ENCODE peak calls at places on chromosomes 12 and 14, in four cellular contexts. One of them, this sample, is unnamed.

GRCh38 chr14:74580275-74580672 is 31.8 kb downstream of the LTBP2 start:
- DNase-seq in K562: no peak
- DNase-seq in HepG2: no peak
- DNase-seq in GM12878: no peak
- DNase-seq in this sample: no peak

GRCh38 chr12:88944403-88944802 is 364.1 kb upstream of the KITLG start:
- DNase-seq in K562: no peak
- DNase-seq in HepG2: peak; percentile 15
- DNase-seq in GM12878: no peak
- DNase-seq in this sample: no peak

GRCh38 chr12:22228022-22228875 is 106.3 kb downstream of the ST8SIA1 start:
- DNase-seq in K562: no peak
- DNase-seq in HepG2: no peak
- DNase-seq in GM12878: no peak
- DNase-seq in this sample: no peak

GRCh38 chr14:90419200-90419599 is 22.4 kb downstream of the CALM1 start:
- DNase-seq in K562: no peak
- DNase-seq in HepG2: no peak
- DNase-seq in GM12878: no peak
- DNase-seq in this sample: no peak

GRCh38 chr12:126784328-126784921 is 1482.5 kb upstream of the TMEM132C start:
- DNase-seq in K562: peak; percentile 31
- DNase-seq in HepG2: peak; percentile 2
- DNase-seq in GM12878: no peak
- DNase-seq in this sample: peak; percentile 22

GRCh38 chr12:53804429-53804828 is 52.6 kb upstream of the CISTR start:
- DNase-seq in K562: no peak
- DNase-seq in HepG2: no peak
- DNase-seq in GM12878: no peak
- DNase-seq in this sample: no peak

GRCh38 chr14:22388669-22389625 is 200.1 kb downstream of the DAD1 start:
- DNase-seq in K562: no peak
- DNase-seq in HepG2: peak; percentile 67
- DNase-seq in GM12878: no peak
- DNase-seq in this sample: no peak

GRCh38 chr12:55780695-55781094 is 36.8 kb downstream of the SARNP start:
- DNase-seq in K562: no peak
- DNase-seq in HepG2: no peak
- DNase-seq in GM12878: no peak
- DNase-seq in this sample: no peak

GRCh38 chr14:45112886-45113772 is 21.2 kb downstream of the FKBP3 start:
- DNase-seq in K562: no peak
- DNase-seq in HepG2: peak; percentile 53
- DNase-seq in GM12878: no peak
- DNase-seq in this sample: no peak

GRCh38 chr14:74962059-74962458 is 6.7 kb upstream of the PGF start:
- DNase-seq in K562: no peak
- DNase-seq in HepG2: no peak
- DNase-seq in GM12878: no peak
- DNase-seq in this sample: no peak

GRCh38 chr12:49944718-49945117 is 5.8 kb upstream of the AQP2 start:
- DNase-seq in K562: no peak
- DNase-seq in HepG2: no peak
- DNase-seq in GM12878: no peak
- DNase-seq in this sample: no peak

GRCh38 chr12:49944046-49944445 is 6.5 kb upstream of the AQP2 start:
- DNase-seq in K562: no peak
- DNase-seq in HepG2: no peak
- DNase-seq in GM12878: no peak
- DNase-seq in this sample: no peak

GRCh38 chr12:49946497-49946896 is 4.0 kb upstream of the AQP2 start:
- DNase-seq in K562: no peak
- DNase-seq in HepG2: no peak
- DNase-seq in GM12878: no peak
- DNase-seq in this sample: no peak

GRCh38 chr12:49946086-49946485 is 4.5 kb upstream of the AQP2 start:
- DNase-seq in K562: no peak
- DNase-seq in HepG2: no peak
- DNase-seq in GM12878: no peak
- DNase-seq in this sample: no peak

DNA sequence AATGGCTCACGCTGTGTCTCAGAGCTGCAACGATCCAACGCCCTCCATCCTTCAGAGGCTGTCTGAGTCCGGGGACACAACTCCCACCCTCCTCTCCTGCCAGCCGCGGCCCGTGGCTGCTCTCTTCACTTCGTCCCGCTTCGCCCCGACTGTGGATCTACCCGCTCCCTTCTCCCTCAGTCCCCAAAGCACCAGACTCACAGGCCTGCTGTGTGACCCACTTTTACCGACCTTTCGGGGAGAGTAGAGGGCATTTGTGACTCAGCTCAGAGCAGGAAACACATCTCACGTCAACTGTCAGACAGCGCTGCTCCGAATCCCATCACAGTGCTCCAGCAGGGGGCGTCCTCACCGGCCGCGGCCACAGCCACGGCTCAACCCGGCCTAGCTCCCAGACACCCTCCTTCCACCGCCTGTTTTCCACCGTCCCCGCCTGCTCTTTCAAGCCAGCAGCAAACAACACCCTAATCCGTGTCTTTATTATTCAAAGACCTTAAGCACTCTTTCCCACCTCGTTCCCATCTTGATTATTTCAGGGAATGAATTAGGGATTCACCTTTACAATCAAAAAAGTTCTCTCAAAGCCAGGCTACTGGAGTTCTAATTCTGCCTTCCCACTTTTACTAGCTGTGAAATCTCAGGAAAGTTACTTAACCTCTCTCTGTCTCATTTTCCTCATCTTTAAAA is 5.0 kb upstream of the AQP2 start:
- DNase-seq in K562: peak; percentile 91
- DNase-seq in HepG2: peak; percentile 37
- DNase-seq in GM12878: peak; percentile 45
- DNase-seq in this sample: peak; percentile 92
- TF ChIP-seq SP1 in K562: no peak
- TF ChIP-seq SP1 in HepG2: no peak
- TF ChIP-seq SP1 in GM12878: no peak
- TF ChIP-seq SP1 in this sample: no peak

DNA sequence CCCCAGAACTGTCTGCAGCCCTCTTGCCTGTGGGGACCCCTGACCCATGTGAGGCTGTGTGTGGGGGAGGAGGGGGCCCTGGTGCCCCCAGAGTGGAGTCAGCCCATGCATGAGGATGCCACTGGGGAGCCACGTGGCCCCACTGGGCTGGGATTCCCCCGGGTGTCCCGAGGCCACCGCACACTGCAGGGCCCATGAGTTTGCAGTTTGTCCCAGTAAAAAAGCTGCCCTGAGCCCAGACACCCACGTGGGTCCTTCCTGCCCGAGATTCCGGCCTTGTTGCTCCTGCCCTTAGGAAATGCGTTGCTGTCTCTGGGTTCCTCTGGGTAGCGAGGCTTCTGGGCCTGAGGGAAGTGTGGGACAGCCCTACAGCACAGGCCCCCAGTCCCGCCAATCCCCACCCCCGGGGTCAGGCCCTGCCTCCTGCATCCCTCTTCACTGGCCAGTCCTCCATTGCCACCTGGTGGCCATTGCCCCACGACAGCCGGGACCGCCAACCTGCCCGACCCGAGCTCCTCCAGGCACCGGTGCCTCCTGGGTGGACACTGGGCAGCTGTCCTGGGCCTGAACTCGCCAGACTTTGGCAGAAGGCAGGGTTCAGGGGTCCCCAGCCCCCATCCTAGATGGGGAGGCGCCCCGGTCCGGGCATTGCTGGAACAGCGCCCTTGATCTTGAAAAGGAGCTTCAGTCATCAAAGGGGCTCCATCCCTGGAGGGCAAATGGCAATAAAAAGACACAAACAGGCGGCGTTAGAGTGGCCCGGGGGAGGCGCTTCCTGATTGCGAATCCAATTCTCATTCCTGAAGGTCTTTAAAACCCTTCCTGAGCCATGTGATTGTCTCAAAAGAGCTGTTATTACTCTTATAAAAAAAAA is 15.6 kb upstream of the C14orf180 start:
- DNase-seq in K562: peak; percentile 80
- DNase-seq in HepG2: peak; percentile 18
- DNase-seq in GM12878: no peak
- DNase-seq in this sample: peak; percentile 86
- TF ChIP-seq TARDBP in K562: no peak
- TF ChIP-seq TARDBP in HepG2: no peak
- TF ChIP-seq TARDBP in GM12878: no peak
- TF ChIP-seq TARDBP in this sample: no peak

GRCh38 chr12:24838531-24838950 is 110.4 kb downstream of the BCAT1 start:
- DNase-seq in K562: no peak
- DNase-seq in HepG2: no peak
- DNase-seq in GM12878: peak; percentile 84
- DNase-seq in this sample: no peak
- TF ChIP-seq SP1 in K562: no peak
- TF ChIP-seq SP1 in HepG2: no peak
- TF ChIP-seq SP1 in GM12878: no peak
- TF ChIP-seq SP1 in this sample: no peak

GRCh38 chr14:76201162-76201561 is 49.4 kb downstream of the GPATCH2L start:
- DNase-seq in K562: no peak
- DNase-seq in HepG2: no peak
- DNase-seq in GM12878: no peak
- DNase-seq in this sample: no peak
- TF ChIP-seq TARDBP in K562: no peak
- TF ChIP-seq TARDBP in HepG2: no peak
- TF ChIP-seq TARDBP in GM12878: no peak
- TF ChIP-seq TARDBP in this sample: no peak

DNA sequence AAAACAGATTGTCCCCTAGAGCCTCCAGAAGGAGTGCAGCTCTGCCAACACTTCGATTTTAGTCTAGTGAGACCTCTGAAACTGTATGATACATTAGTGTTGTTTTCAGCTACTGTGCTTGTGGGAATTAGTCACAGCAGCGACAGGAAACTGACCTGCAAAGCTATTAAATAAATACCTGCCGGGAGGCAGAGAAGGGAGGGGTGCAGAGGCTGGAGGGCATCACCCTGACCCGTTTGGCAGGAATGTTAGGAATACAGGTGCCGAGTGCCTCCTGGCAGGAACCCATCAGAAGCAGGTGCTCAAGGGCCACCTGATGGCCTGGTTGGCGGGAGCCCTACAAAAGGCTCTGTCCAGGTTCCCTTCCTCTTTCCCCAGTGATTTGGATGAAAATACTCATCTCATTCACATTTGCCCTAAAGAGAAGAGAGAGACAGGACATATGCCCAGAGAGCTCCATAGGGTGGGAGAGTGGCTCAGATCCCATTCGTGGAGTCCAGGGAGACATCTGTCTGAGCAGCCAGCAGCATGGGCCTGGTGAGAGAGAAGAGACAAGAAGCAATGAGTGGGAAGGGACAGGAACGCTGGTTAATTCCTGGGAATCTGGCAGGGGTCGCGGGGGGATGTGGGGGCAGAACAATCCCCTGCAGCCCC is 44.6 kb downstream of the C14orf132 start:
- DNase-seq in K562: no peak
- DNase-seq in HepG2: no peak
- DNase-seq in GM12878: no peak
- DNase-seq in this sample: no peak
- TF ChIP-seq SP1 in K562: no peak
- TF ChIP-seq SP1 in HepG2: no peak
- TF ChIP-seq SP1 in GM12878: no peak
- TF ChIP-seq SP1 in this sample: no peak

GRCh38 chr12:52184813-52185212 is 7.0 kb downstream of the KRT80 start:
- DNase-seq in K562: no peak
- DNase-seq in HepG2: no peak
- DNase-seq in GM12878: no peak
- DNase-seq in this sample: no peak
- TF ChIP-seq TARDBP in K562: no peak
- TF ChIP-seq TARDBP in HepG2: no peak
- TF ChIP-seq TARDBP in GM12878: no peak
- TF ChIP-seq TARDBP in this sample: no peak

DNA sequence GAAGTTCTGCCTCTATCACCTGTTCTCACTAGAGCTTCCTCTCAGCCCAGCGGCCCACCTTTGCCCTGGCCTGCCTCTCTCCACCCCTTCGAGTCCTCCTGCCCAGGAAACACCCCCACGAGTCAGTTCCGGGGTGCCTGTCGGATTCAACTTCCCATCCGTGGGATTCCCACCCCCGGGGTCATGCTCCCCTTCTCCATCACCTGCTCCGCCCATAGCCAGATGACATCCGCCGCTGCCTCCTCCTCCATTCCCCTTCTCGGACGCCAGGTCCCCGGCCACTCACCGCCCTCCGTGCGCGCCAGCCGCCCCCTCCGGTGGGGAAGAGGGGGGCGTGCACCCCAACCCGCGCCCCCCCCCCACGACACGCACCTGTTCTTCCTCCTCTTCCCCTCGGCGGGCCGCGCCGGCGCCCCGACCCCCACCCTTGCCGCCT is 758 bp downstream of the SPPL3 start:
- DNase-seq in K562: peak; percentile 75
- DNase-seq in HepG2: peak; percentile 39
- DNase-seq in GM12878: peak; percentile 48
- DNase-seq in this sample: no peak
- TF ChIP-seq SP1 in K562: no peak
- TF ChIP-seq SP1 in HepG2: no peak
- TF ChIP-seq SP1 in GM12878: no peak
- TF ChIP-seq SP1 in this sample: no peak

DNA sequence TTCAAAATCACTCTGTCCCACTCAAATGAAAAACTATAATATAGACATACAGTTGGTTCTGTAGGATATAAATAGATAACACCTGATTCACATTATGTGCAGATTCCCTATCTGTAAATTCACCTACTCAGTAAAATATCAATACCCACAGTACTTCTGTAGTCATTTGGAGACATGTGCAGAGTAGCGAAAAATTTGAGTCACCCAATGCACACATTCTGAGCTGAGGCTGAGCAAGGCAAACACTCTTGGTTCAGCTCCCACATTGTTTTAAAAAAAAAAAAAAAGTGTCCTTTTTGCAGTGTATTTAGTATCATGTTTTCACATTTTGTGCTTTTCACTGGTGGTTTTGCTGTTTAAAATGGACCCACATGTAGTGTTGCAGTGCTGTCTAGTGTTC is 27.3 kb upstream of the BBS10 start:
- DNase-seq in K562: no peak
- DNase-seq in HepG2: peak; percentile 5
- DNase-seq in GM12878: no peak
- DNase-seq in this sample: no peak
- TF ChIP-seq TARDBP in K562: no peak
- TF ChIP-seq TARDBP in HepG2: no peak
- TF ChIP-seq TARDBP in GM12878: no peak
- TF ChIP-seq TARDBP in this sample: no peak

DNA sequence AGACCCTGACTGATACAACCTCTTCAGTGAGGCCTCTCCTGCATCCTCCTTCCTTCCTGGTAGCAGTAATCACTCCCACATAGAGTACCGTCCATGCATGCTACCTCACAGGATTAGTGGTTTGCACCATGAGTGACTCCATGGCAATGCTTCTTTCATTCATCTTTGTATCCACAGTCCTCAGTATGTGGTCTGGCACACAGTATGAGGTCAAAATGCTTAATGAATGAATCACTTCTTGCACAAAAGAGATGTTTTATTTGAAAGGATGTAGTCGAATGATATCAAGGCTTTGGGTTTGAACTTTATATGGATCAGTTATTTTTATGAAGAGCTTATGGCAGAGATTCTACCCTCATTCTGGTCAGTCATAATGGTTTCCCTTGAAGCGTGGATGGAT is 42.2 kb downstream of the KCNA5 start:
- DNase-seq in K562: no peak
- DNase-seq in HepG2: no peak
- DNase-seq in GM12878: no peak
- DNase-seq in this sample: no peak
- TF ChIP-seq SP1 in K562: no peak
- TF ChIP-seq SP1 in HepG2: no peak
- TF ChIP-seq SP1 in GM12878: no peak
- TF ChIP-seq SP1 in this sample: no peak